ENCODE peak calls at places on chromosomes 13 and 19, in six cellular contexts. P, R, W, C, O and H are unnamed samples.

GRCh38 chr13:26378116-26378515 is 124.2 kb downstream of the CDK8 start:
- DNase-seq in P (no peak), R (no peak), W (no peak), C (no peak), O (no peak), H (no peak)

GRCh38 chr13:30175166-30175565 is 132.2 kb downstream of the KATNAL1 start:
- DNase-seq in P (no peak), R (no peak), W (no peak), C (no peak), O (no peak), H (no peak)

GRCh38 chr13:19179916-19180315 is 1.7 kb downstream of the TUBA3C start:
- DNase-seq in P (no peak), R (no peak), W (no peak), C (no peak), O (no peak), H (no peak)

GRCh38 chr13:97430296-97430695 is 3.7 kb upstream of the RAP2A start:
- DNase-seq in P (no peak), R (no peak), W (no peak), C (no peak), O (no peak), H (no peak)

GRCh38 chr13:92224052-92224821 is 825.8 kb downstream of the GPC5 start:
- DNase-seq in P (no peak), R (no peak), W (no peak), C (no peak), O (no peak), H (no peak)

GRCh38 chr19:3986260-3987041 is 1.2 kb upstream of the EEF2 start:
- DNase-seq in P (no peak), R (peak; percentile 65), W (peak; percentile 83), C (peak; percentile 63), O (peak; percentile 81), H (no peak)

GRCh38 chr13:71417205-71417604 is 449.8 kb downstream of the DACH1 start:
- DNase-seq in P (no peak), R (no peak), W (no peak), C (peak; percentile 17), O (no peak), H (no peak)

GRCh38 chr19:10467104-10467706 is 36.0 kb downstream of the KEAP1 start:
- DNase-seq in P (no peak), R (no peak), W (no peak), C (no peak), O (no peak), H (no peak)

GRCh38 chr13:77033717-77034302 is 6.9 kb upstream of the FBXL3 start:
- DNase-seq in P (no peak), R (no peak), W (no peak), C (no peak), O (no peak), H (no peak)

GRCh38 chr13:102012299-102013293 is 389.3 kb downstream of the FGF14 start:
- DNase-seq in P (peak; percentile 35), R (no peak), W (peak; percentile 35), C (no peak), O (no peak), H (no peak)

GRCh38 chr19:1287622-1288527 is 2.2 kb downstream of the EFNA2 start:
- DNase-seq in P (no peak), R (no peak), W (no peak), C (no peak), O (no peak), H (no peak)

GRCh38 chr13:43127827-43128226 is 104.4 kb downstream of the DNAJC15 start:
- DNase-seq in P (no peak), R (peak; percentile 31), W (no peak), C (no peak), O (no peak), H (no peak)

GRCh38 chr19:55590621-55591020 is 8.7 kb downstream of the FIZ1 start:
- DNase-seq in P (no peak), R (no peak), W (no peak), C (no peak), O (peak; percentile 51), H (no peak)

GRCh38 chr13:50780201-50781015 is 63.1 kb downstream of the DLEU7 start:
- DNase-seq in P (no peak), R (no peak), W (no peak), C (no peak), O (no peak), H (no peak)

GRCh38 chr19:38917921-38918491 is 6.0 kb upstream of the CCER2 start:
- DNase-seq in P (no peak), R (no peak), W (no peak), C (no peak), O (no peak), H (no peak)

GRCh38 chr19:14149011-14149410 is 12.6 kb upstream of the ASF1B start:
- DNase-seq in P (no peak), R (no peak), W (no peak), C (no peak), O (no peak), H (no peak)

GRCh38 chr13:102333320-102334181 is 68.3 kb downstream of the FGF14 start:
- DNase-seq in P (no peak), R (no peak), W (peak; percentile 76), C (no peak), O (no peak), H (no peak)

GRCh38 chr13:95948646-95949045 is 104.6 kb downstream of the UGGT2 start:
- DNase-seq in P (no peak), R (no peak), W (no peak), C (peak; percentile 9), O (no peak), H (no peak)

GRCh38 chr13:91166714-91167511 is 180.6 kb upstream of the MIR17HG start:
- DNase-seq in P (no peak), R (no peak), W (no peak), C (no peak), O (no peak), H (no peak)

GRCh38 chr13:91592050-91593014 is 193.9 kb downstream of the GPC5 start:
- DNase-seq in P (no peak), R (no peak), W (no peak), C (peak; percentile 30), O (no peak), H (no peak)

GRCh38 chr19:21022996-21023395 is 2.5 kb downstream of the ZNF430 start:
- DNase-seq in P (no peak), R (peak; percentile 12), W (no peak), C (peak; percentile 56), O (no peak), H (peak; percentile 66)

GRCh38 chr19:56321981-56322558 is 7.4 kb upstream of the ZSCAN5A start:
- DNase-seq in P (no peak), R (no peak), W (no peak), C (no peak), O (no peak), H (no peak)

GRCh38 chr19:1465191-1466016 is 13.6 kb downstream of the C19orf25 start:
- DNase-seq in P (no peak), R (peak; percentile 84), W (peak; percentile 33), C (no peak), O (peak; percentile 81), H (no peak)

GRCh38 chr19:35939307-35940077 is 3.3 kb downstream of the LRFN3 start:
- DNase-seq in P (no peak), R (peak; percentile 24), W (no peak), C (no peak), O (no peak), H (no peak)

GRCh38 chr19:3687774-3688706 is 12.2 kb downstream of the PIP5K1C start:
- DNase-seq in P (no peak), R (peak; percentile 80), W (no peak), C (no peak), O (peak; percentile 71), H (no peak)

GRCh38 chr19:12786149-12786870 is 5.0 kb upstream of the JUNB start:
- DNase-seq in P (peak; percentile 63), R (no peak), W (no peak), C (no peak), O (no peak), H (no peak)

GRCh38 chr19:29524912-29525870 is 603 bp upstream of the VSTM2B start:
- DNase-seq in P (peak; percentile 8), R (no peak), W (peak; percentile 60), C (no peak), O (peak; percentile 66), H (no peak)

GRCh38 chr13:72567566-72567965 is 159.9 kb downstream of the MZT1 start:
- DNase-seq in P (no peak), R (no peak), W (no peak), C (no peak), O (peak; percentile 32), H (no peak)

GRCh38 chr19:35780058-35780457 is 4.7 kb downstream of the ARHGAP33 start:
- DNase-seq in P (no peak), R (no peak), W (no peak), C (no peak), O (no peak), H (no peak)

GRCh38 chr13:51924756-51925544 is 63.2 kb downstream of the CCDC70 start:
- DNase-seq in P (no peak), R (no peak), W (no peak), C (no peak), O (peak; percentile 12), H (no peak)